ENCODE peak calls at places on chromosomes 2 and 18, in ten cellular contexts. One of them, this sample, is unnamed. For H3K4me1, the result is how much of the 10 kb centered on the place peaks cover.

GRCh38 chr18:23838233-23838632 is 149.0 kb downstream of the LAMA3 start:
- DNase-seq in upper lobe of left lung: no peak
- DNase-seq in A549: no peak
- DNase-seq in sigmoid colon: no peak
- DNase-seq in HepG2: no peak
- DNase-seq in K562: no peak
- DNase-seq in transverse colon: no peak
- DNase-seq in stomach: no peak
- DNase-seq in SK-N-SH: no peak
- DNase-seq in ovary: no peak
- DNase-seq in this sample: no peak

GRCh38 chr2:224594840-224595239 is 9.7 kb upstream of the CUL3 start:
- DNase-seq in stomach: no peak
- DNase-seq in upper lobe of left lung: no peak
- DNase-seq in HepG2: no peak
- DNase-seq in ovary: no peak
- DNase-seq in sigmoid colon: no peak
- DNase-seq in transverse colon: no peak
- DNase-seq in SK-N-SH: no peak
- DNase-seq in A549: no peak
- DNase-seq in K562: no peak
- DNase-seq in this sample: no peak

GRCh38 chr2:229141626-229142025 is 129.5 kb downstream of the PID1 start:
- DNase-seq in sigmoid colon: no peak
- DNase-seq in transverse colon: no peak
- DNase-seq in HepG2: no peak
- DNase-seq in SK-N-SH: no peak
- DNase-seq in ovary: no peak
- DNase-seq in K562: no peak
- DNase-seq in upper lobe of left lung: no peak
- DNase-seq in A549: no peak
- DNase-seq in stomach: no peak
- DNase-seq in this sample: no peak

GRCh38 chr2:127672341-127673303 is 2.7 kb downstream of the LIMS2 start:
- DNase-seq in HepG2: no peak
- DNase-seq in transverse colon: no peak
- DNase-seq in upper lobe of left lung: no peak
- DNase-seq in ovary: no peak
- DNase-seq in A549: no peak
- DNase-seq in SK-N-SH: peak
- DNase-seq in stomach: peak
- DNase-seq in K562: no peak
- DNase-seq in sigmoid colon: peak
- DNase-seq in this sample: no peak

GRCh38 chr18:40017026-40017425 is 1938.0 kb upstream of the PIK3C3 start:
- DNase-seq in SK-N-SH: no peak
- DNase-seq in A549: no peak
- DNase-seq in HepG2: no peak
- DNase-seq in ovary: no peak
- DNase-seq in K562: no peak
- DNase-seq in stomach: no peak
- DNase-seq in upper lobe of left lung: no peak
- DNase-seq in transverse colon: no peak
- DNase-seq in sigmoid colon: no peak
- DNase-seq in this sample: no peak

GRCh38 chr2:48270209-48270608 is 259.7 kb upstream of the STON1 start:
- DNase-seq in stomach: no peak
- DNase-seq in upper lobe of left lung: no peak
- DNase-seq in transverse colon: no peak
- DNase-seq in A549: no peak
- DNase-seq in sigmoid colon: no peak
- DNase-seq in K562: no peak
- DNase-seq in SK-N-SH: no peak
- DNase-seq in ovary: no peak
- DNase-seq in HepG2: peak
- DNase-seq in this sample: no peak

GRCh38 chr2:134592380-134592779 is 126.4 kb downstream of the TMEM163 start:
- DNase-seq in K562: no peak
- DNase-seq in A549: no peak
- DNase-seq in stomach: no peak
- DNase-seq in sigmoid colon: no peak
- DNase-seq in upper lobe of left lung: no peak
- DNase-seq in transverse colon: no peak
- DNase-seq in HepG2: no peak
- DNase-seq in ovary: no peak
- DNase-seq in SK-N-SH: no peak
- DNase-seq in this sample: no peak

GRCh38 chr2:216492951-216493685 is 5.5 kb upstream of the RPL37A start:
- DNase-seq in K562: no peak
- DNase-seq in A549: no peak
- DNase-seq in stomach: no peak
- DNase-seq in SK-N-SH: no peak
- DNase-seq in transverse colon: no peak
- DNase-seq in HepG2: no peak
- DNase-seq in upper lobe of left lung: no peak
- DNase-seq in sigmoid colon: no peak
- DNase-seq in ovary: no peak
- DNase-seq in this sample: no peak

GRCh38 chr2:191869781-191870180 is 22.9 kb upstream of the CAVIN2 start:
- DNase-seq in stomach: no peak
- DNase-seq in K562: no peak
- DNase-seq in sigmoid colon: no peak
- DNase-seq in HepG2: no peak
- DNase-seq in SK-N-SH: no peak
- DNase-seq in upper lobe of left lung: no peak
- DNase-seq in A549: no peak
- DNase-seq in ovary: no peak
- DNase-seq in transverse colon: no peak
- DNase-seq in this sample: no peak

GRCh38 chr2:69563021-69563420 is 80.5 kb downstream of the AAK1 start:
- DNase-seq in upper lobe of left lung: no peak
- DNase-seq in K562: no peak
- DNase-seq in SK-N-SH: no peak
- DNase-seq in HepG2: no peak
- DNase-seq in A549: no peak
- DNase-seq in ovary: no peak
- DNase-seq in stomach: no peak
- DNase-seq in transverse colon: no peak
- DNase-seq in sigmoid colon: no peak
- DNase-seq in this sample: no peak

GRCh38 chr2:188309364-188309763 is 17.7 kb downstream of the GULP1 start:
- DNase-seq in transverse colon: no peak
- DNase-seq in HepG2: no peak
- DNase-seq in SK-N-SH: no peak
- DNase-seq in ovary: no peak
- DNase-seq in sigmoid colon: no peak
- DNase-seq in stomach: no peak
- DNase-seq in A549: no peak
- DNase-seq in upper lobe of left lung: no peak
- DNase-seq in K562: no peak
- DNase-seq in this sample: no peak

GRCh38 chr18:7417742-7418141 is 149.4 kb upstream of the PTPRM start:
- DNase-seq in SK-N-SH: no peak
- DNase-seq in sigmoid colon: no peak
- DNase-seq in A549: peak
- DNase-seq in HepG2: no peak
- DNase-seq in upper lobe of left lung: no peak
- DNase-seq in ovary: no peak
- DNase-seq in transverse colon: no peak
- DNase-seq in stomach: no peak
- DNase-seq in K562: no peak
- DNase-seq in this sample: no peak

GRCh38 chr2:219570194-219570923 is 980 bp downstream of the OBSL1 start:
- DNase-seq in SK-N-SH: peak
- DNase-seq in ovary: no peak
- DNase-seq in upper lobe of left lung: no peak
- DNase-seq in stomach: no peak
- DNase-seq in A549: peak
- DNase-seq in K562: peak
- DNase-seq in HepG2: no peak
- DNase-seq in transverse colon: peak
- DNase-seq in sigmoid colon: no peak
- DNase-seq in this sample: no peak

GRCh38 chr2:240557808-240558207 is at the start of gene ANKMY1:
- DNase-seq in transverse colon: peak
- DNase-seq in sigmoid colon: peak
- DNase-seq in stomach: peak
- DNase-seq in A549: no peak
- DNase-seq in HepG2: no peak
- DNase-seq in K562: no peak
- DNase-seq in upper lobe of left lung: peak
- DNase-seq in ovary: peak
- DNase-seq in SK-N-SH: peak
- DNase-seq in this sample: no peak

GRCh38 chr2:71082402-71083252 is 14.2 kb downstream of the NAGK start:
- DNase-seq in stomach: no peak
- DNase-seq in SK-N-SH: no peak
- DNase-seq in sigmoid colon: peak
- DNase-seq in A549: no peak
- DNase-seq in transverse colon: no peak
- DNase-seq in ovary: no peak
- DNase-seq in upper lobe of left lung: no peak
- DNase-seq in HepG2: no peak
- DNase-seq in K562: no peak
- DNase-seq in this sample: no peak

GRCh38 chr2:160405077-160405865 is 88.3 kb downstream of the RBMS1 start:
- DNase-seq in stomach: no peak
- DNase-seq in ovary: no peak
- DNase-seq in A549: no peak
- DNase-seq in transverse colon: no peak
- DNase-seq in upper lobe of left lung: no peak
- DNase-seq in sigmoid colon: no peak
- DNase-seq in HepG2: no peak
- DNase-seq in SK-N-SH: no peak
- DNase-seq in K562: no peak
- DNase-seq in this sample: no peak

GRCh38 chr2:26344581-26345283 is 1.2 kb upstream of the SELENOI start:
- DNase-seq in stomach: no peak
- DNase-seq in A549: no peak
- DNase-seq in transverse colon: peak
- DNase-seq in SK-N-SH: no peak
- DNase-seq in ovary: peak
- DNase-seq in HepG2: peak
- DNase-seq in K562: no peak
- DNase-seq in sigmoid colon: no peak
- DNase-seq in upper lobe of left lung: peak
- DNase-seq in this sample: no peak

GRCh38 chr2:31217465-31218200 is at the start of gene CAPN14:
- DNase-seq in SK-N-SH: no peak
- DNase-seq in K562: no peak
- DNase-seq in A549: no peak
- DNase-seq in sigmoid colon: no peak
- DNase-seq in ovary: no peak
- DNase-seq in HepG2: no peak
- DNase-seq in upper lobe of left lung: no peak
- DNase-seq in transverse colon: no peak
- DNase-seq in stomach: no peak
- DNase-seq in this sample: no peak

GRCh38 chr18:28412521-28412920 is 235.6 kb upstream of the CDH2 start:
- DNase-seq in stomach: no peak
- DNase-seq in upper lobe of left lung: no peak
- DNase-seq in A549: no peak
- DNase-seq in HepG2: no peak
- DNase-seq in SK-N-SH: no peak
- DNase-seq in transverse colon: no peak
- DNase-seq in K562: no peak
- DNase-seq in ovary: no peak
- DNase-seq in sigmoid colon: no peak
- DNase-seq in this sample: no peak

GRCh38 chr2:8394569-8395359 is 287.1 kb upstream of the ID2 start:
- DNase-seq in transverse colon: no peak
- DNase-seq in A549: no peak
- DNase-seq in stomach: no peak
- DNase-seq in HepG2: no peak
- DNase-seq in SK-N-SH: no peak
- DNase-seq in ovary: no peak
- DNase-seq in upper lobe of left lung: no peak
- DNase-seq in K562: no peak
- DNase-seq in sigmoid colon: no peak
- DNase-seq in this sample: peak

GRCh38 chr2:3406501-3406900 is 27.0 kb downstream of the TRAPPC12 start:
- DNase-seq in ovary: no peak
- DNase-seq in sigmoid colon: no peak
- DNase-seq in HepG2: no peak
- DNase-seq in K562: no peak
- DNase-seq in stomach: no peak
- DNase-seq in SK-N-SH: no peak
- DNase-seq in transverse colon: no peak
- DNase-seq in upper lobe of left lung: no peak
- DNase-seq in A549: no peak
- DNase-seq in this sample: peak

GRCh38 chr2:74414913-74415761 is 6.3 kb downstream of the C2orf81 start:
- DNase-seq in SK-N-SH: peak
- DNase-seq in sigmoid colon: peak
- DNase-seq in HepG2: no peak
- DNase-seq in A549: no peak
- DNase-seq in ovary: peak
- DNase-seq in upper lobe of left lung: peak
- DNase-seq in transverse colon: peak
- DNase-seq in K562: no peak
- DNase-seq in stomach: peak
- DNase-seq in this sample: no peak
- TF ChIP-seq EP300 in SK-N-SH: no peak
- TF ChIP-seq EP300 in sigmoid colon: no peak
- TF ChIP-seq EP300 in HepG2: no peak
- TF ChIP-seq EP300 in A549: no peak
- TF ChIP-seq EP300 in ovary: no peak
- TF ChIP-seq EP300 in upper lobe of left lung: no peak
- TF ChIP-seq EP300 in transverse colon: no peak
- TF ChIP-seq EP300 in K562: no peak
- TF ChIP-seq EP300 in stomach: no peak
- TF ChIP-seq EP300 in this sample: no peak

GRCh38 chr2:233081731-233082221 is 21.6 kb downstream of the INPP5D start:
- DNase-seq in SK-N-SH: no peak
- DNase-seq in stomach: no peak
- DNase-seq in upper lobe of left lung: no peak
- DNase-seq in transverse colon: no peak
- DNase-seq in sigmoid colon: no peak
- DNase-seq in A549: no peak
- DNase-seq in HepG2: no peak
- DNase-seq in K562: no peak
- DNase-seq in ovary: no peak
- DNase-seq in this sample: no peak
- H3K4me1 ChIP-seq in SK-N-SH: under half
- H3K4me1 ChIP-seq in stomach: half or more
- H3K4me1 ChIP-seq in upper lobe of left lung: half or more
- H3K4me1 ChIP-seq in transverse colon: half or more
- H3K4me1 ChIP-seq in sigmoid colon: under half
- H3K4me1 ChIP-seq in A549: under half
- H3K4me1 ChIP-seq in HepG2: under half
- H3K4me1 ChIP-seq in K562: under half
- H3K4me1 ChIP-seq in ovary: under half
- H3K4me1 ChIP-seq in this sample: under half

GRCh38 chr18:62445386-62445917 is 77.4 kb upstream of the ZCCHC2 start:
- DNase-seq in A549: no peak
- DNase-seq in HepG2: no peak
- DNase-seq in upper lobe of left lung: no peak
- DNase-seq in sigmoid colon: no peak
- DNase-seq in transverse colon: no peak
- DNase-seq in K562: no peak
- DNase-seq in SK-N-SH: no peak
- DNase-seq in ovary: no peak
- DNase-seq in stomach: no peak
- DNase-seq in this sample: no peak
- TF ChIP-seq EP300 in A549: no peak
- TF ChIP-seq EP300 in HepG2: no peak
- TF ChIP-seq EP300 in upper lobe of left lung: no peak
- TF ChIP-seq EP300 in sigmoid colon: no peak
- TF ChIP-seq EP300 in transverse colon: no peak
- TF ChIP-seq EP300 in K562: no peak
- TF ChIP-seq EP300 in SK-N-SH: no peak
- TF ChIP-seq EP300 in ovary: no peak
- TF ChIP-seq EP300 in stomach: no peak
- TF ChIP-seq EP300 in this sample: no peak

GRCh38 chr2:109501461-109501860 is 112.3 kb downstream of the SEPTIN10 start:
- DNase-seq in transverse colon: no peak
- DNase-seq in K562: no peak
- DNase-seq in A549: no peak
- DNase-seq in sigmoid colon: no peak
- DNase-seq in HepG2: no peak
- DNase-seq in SK-N-SH: no peak
- DNase-seq in upper lobe of left lung: no peak
- DNase-seq in stomach: no peak
- DNase-seq in ovary: no peak
- DNase-seq in this sample: no peak
- H3K4me1 ChIP-seq in transverse colon: under half
- H3K4me1 ChIP-seq in K562: under half
- H3K4me1 ChIP-seq in A549: under half
- H3K4me1 ChIP-seq in sigmoid colon: under half
- H3K4me1 ChIP-seq in HepG2: under half
- H3K4me1 ChIP-seq in SK-N-SH: under half
- H3K4me1 ChIP-seq in upper lobe of left lung: under half
- H3K4me1 ChIP-seq in stomach: under half
- H3K4me1 ChIP-seq in ovary: under half
- H3K4me1 ChIP-seq in this sample: under half